ENCODE peak calls at places on chromosomes 4 and X, in eight cellular contexts. J, C, B, N, Q, X, A and R are unnamed samples.

GRCh38 chr4:153260553-153261306 is 56.5 kb downstream of the TRIM2 start:
- DNase-seq in B (no peak), C (no peak), X (no peak), A (peak; percentile 88), Q (no peak), N (peak; percentile 69), J (no peak), R (no peak)

GRCh38 chr4:184198190-184198589 is 19.5 kb downstream of the ENPP6 start:
- DNase-seq in A (no peak), Q (no peak), J (no peak), N (no peak), B (no peak), X (no peak), C (peak; percentile 68), R (no peak)

GRCh38 chrX:48487362-48487785 is 11.4 kb downstream of the FTSJ1 start:
- DNase-seq in A (peak; percentile 96), C (no peak), Q (no peak), B (no peak), X (no peak), J (no peak), N (peak; percentile 86), R (peak; percentile 59)

GRCh38 chr4:7677086-7677485 is 242.4 kb upstream of the PSAPL1 start:
- DNase-seq in N (no peak), A (no peak), X (no peak), B (no peak), J (no peak), C (no peak), Q (no peak), R (no peak)

GRCh38 chr4:69323284-69323683 is 43.0 kb downstream of the UGT2B28 start:
- DNase-seq in C (no peak), J (no peak), B (no peak), N (no peak), X (no peak), A (no peak), Q (no peak), R (no peak)

GRCh38 chr4:104508224-104508623 is 13.5 kb upstream of the CXXC4 start:
- DNase-seq in X (no peak), C (no peak), N (no peak), Q (no peak), J (no peak), B (no peak), A (no peak), R (no peak)

GRCh38 chrX:13752141-13752540 is 17.6 kb downstream of the OFD1 start:
- DNase-seq in Q (no peak), J (no peak), N (no peak), C (no peak), B (no peak), A (no peak), X (no peak), R (no peak)

GRCh38 chrX:2928583-2929434 is at the start of gene ARSD:
- DNase-seq in N (peak; percentile 42), C (peak; percentile 92), A (peak; percentile 89), B (peak; percentile 82), X (peak; percentile 48), J (peak; percentile 87), Q (peak; percentile 96), R (no peak)

GRCh38 chrX:152817082-152817744 is 13.3 kb downstream of the CETN2 start:
- DNase-seq in X (peak; percentile 58), B (no peak), C (no peak), J (no peak), N (no peak), A (peak; percentile 37), Q (no peak), R (no peak)

GRCh38 chr4:10671750-10672149 is 12.8 kb downstream of the CLNK start:
- DNase-seq in A (no peak), C (no peak), X (no peak), N (no peak), B (no peak), Q (no peak), J (no peak), R (no peak)

GRCh38 chrX:19334945-19335626 is 8.6 kb upstream of the PDHA1 start:
- DNase-seq in N (no peak), Q (no peak), B (no peak), A (no peak), J (no peak), X (no peak), C (no peak), R (no peak)

GRCh38 chr4:123731009-123731408 is 334.4 kb downstream of the SPRY1 start:
- DNase-seq in B (no peak), J (no peak), Q (no peak), C (no peak), X (no peak), N (no peak), A (no peak), R (no peak)

GRCh38 chr4:67546971-67547370 is 1.7 kb upstream of the CENPC start:
- DNase-seq in Q (no peak), C (no peak), B (no peak), X (no peak), A (no peak), J (no peak), N (no peak), R (no peak)
- TF ChIP-seq CTCF in Q (no peak), C (no peak), B (no peak), X (no peak), A (no peak), J (no peak), N (peak; percentile 3), R (no peak)

DNA sequence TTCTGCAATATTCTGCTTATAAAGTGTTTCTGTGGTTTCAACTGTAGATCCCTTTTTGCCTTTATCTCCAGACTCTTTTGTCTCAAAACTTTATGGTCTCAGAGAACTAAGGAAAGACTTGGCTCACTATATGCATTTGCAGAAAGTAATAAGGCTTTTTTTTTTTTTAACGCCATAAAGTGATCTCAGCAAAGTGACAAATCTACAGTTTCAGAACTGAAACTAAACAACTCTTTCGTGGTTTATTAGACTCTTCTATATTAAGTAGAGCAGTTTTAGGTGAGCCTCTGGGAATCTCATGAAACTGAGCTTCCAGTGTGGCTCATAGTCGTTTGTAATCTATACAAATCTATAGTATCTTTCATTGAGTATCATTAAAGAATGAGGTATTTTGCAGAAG is 15.3 kb downstream of the ATP7A start:
- DNase-seq in C (no peak), X (no peak), J (no peak), A (no peak), Q (no peak), B (no peak), N (no peak), R (no peak)
- H3K4me3 ChIP-seq in C (no peak overlapping the region), X (no peak overlapping the region), J (no peak overlapping the region), A (no peak overlapping the region), Q (no peak overlapping the region), B (no peak overlapping the region), N (no peak overlapping the region), R (no peak overlapping the region)

DNA sequence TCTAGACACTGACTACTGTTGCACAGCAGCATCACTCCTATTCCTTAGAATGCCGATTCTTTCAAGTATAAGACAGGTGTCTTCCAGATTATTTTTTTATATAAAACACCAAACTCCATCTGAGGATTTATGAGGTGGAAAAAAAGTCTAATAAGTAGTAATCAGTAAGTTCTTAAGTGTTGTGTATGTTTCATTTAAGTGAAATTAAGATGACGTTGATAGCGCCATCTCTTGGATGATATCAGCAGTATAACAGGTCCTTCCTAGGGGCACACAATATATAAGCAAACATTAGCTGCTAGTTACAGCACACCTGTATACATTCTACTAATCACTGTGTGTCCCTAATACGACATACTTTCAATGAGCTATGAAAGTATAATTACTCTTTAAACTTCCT is 99.6 kb upstream of the STS start:
- DNase-seq in J (no peak), C (no peak), A (no peak), B (no peak), X (no peak), N (no peak), Q (no peak), R (no peak)
- TF ChIP-seq CTCF in J (no peak), C (no peak), A (no peak), B (no peak), X (no peak), N (no peak), Q (no peak), R (peak; percentile 27)

GRCh38 chr4:15042529-15043167 is 40.4 kb downstream of the CPEB2 start:
- DNase-seq in X (no peak), B (no peak), Q (no peak), J (no peak), C (no peak), N (no peak), A (no peak), R (no peak)
- H3K4me3 ChIP-seq in X (no peak overlapping the region), B (no peak overlapping the region), Q (no peak overlapping the region), J (no peak overlapping the region), C (no peak overlapping the region), N (no peak overlapping the region), A (no peak overlapping the region), R (no peak overlapping the region)

GRCh38 chrX:106038625-106039024 is at the start of gene SERPINA7:
- DNase-seq in J (no peak), Q (no peak), N (no peak), X (no peak), C (no peak), B (no peak), A (no peak), R (no peak)

GRCh38 chrX:106039920-106040319 is 1.4 kb upstream of the SERPINA7 start:
- DNase-seq in C (no peak), J (no peak), Q (no peak), B (no peak), A (no peak), N (no peak), X (no peak), R (no peak)

GRCh38 chrX:106036716-106037115 is 1.8 kb downstream of the SERPINA7 start:
- DNase-seq in J (no peak), C (no peak), A (no peak), B (no peak), X (no peak), Q (no peak), N (no peak), R (no peak)

GRCh38 chrX:106037835-106038473 is 573 bp downstream of the SERPINA7 start:
- DNase-seq in B (no peak), J (no peak), A (no peak), N (no peak), Q (no peak), X (no peak), C (no peak), R (no peak)

DNA sequence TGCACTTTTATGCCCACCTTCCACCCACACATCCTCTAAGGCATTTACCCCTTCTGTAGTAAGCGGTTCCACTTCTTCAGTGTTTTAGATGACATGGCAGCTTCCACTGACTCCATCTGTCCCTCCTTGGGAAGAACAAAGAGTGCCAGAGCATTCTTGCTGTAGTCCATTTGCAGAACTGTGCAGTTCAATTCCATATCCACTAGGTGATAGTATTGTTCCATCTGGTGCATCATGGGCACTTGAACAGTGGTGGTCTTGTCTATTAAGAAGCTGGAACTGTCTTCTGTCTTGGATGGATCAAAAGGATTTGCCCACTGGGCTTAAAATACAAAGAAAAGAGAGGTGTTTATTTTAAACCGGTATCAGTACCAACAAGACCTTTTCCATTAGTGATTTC is 3.5 kb downstream of the SERPINA7 start:
- DNase-seq in B (no peak), X (no peak), Q (no peak), C (no peak), N (no peak), A (no peak), J (no peak), R (no peak)
- TF ChIP-seq CTCF in B (no peak), X (no peak), Q (no peak), C (no peak), N (no peak), A (no peak), J (peak; percentile 29), R (peak; percentile 54)